ENCODE peak calls at places on chromosomes 6 and 20, in eight cellular contexts. T, E, Q, Z, C, D, S and U are unnamed samples.

GRCh38 chr20:7094438-7094997 is 327.0 kb downstream of the BMP2 start:
- DNase-seq in S (peak; percentile 70), D (peak; percentile 16), C (no peak), Q (peak; percentile 39), Z (no peak), T (no peak), E (no peak), U (peak; percentile 74)

GRCh38 chr6:11231564-11232176 is 798 bp downstream of the NEDD9 start:
- DNase-seq in Z (no peak), C (no peak), D (peak; percentile 60), T (no peak), E (no peak), Q (no peak), S (no peak), U (no peak)

GRCh38 chr6:26284537-26285142 is 80.4 kb upstream of the BTN3A2 start:
- DNase-seq in Q (peak; percentile 84), Z (no peak), C (no peak), T (no peak), D (peak; percentile 76), E (no peak), S (peak; percentile 89), U (peak; percentile 86)

GRCh38 chr6:18110160-18110559 is 12.3 kb downstream of the NHLRC1 start:
- DNase-seq in C (no peak), T (no peak), E (no peak), Z (no peak), D (no peak), S (no peak), Q (no peak), U (no peak)

GRCh38 chr6:39416026-39416425 is 93.5 kb upstream of the KCNK16 start:
- DNase-seq in Z (no peak), Q (no peak), T (no peak), S (no peak), E (no peak), C (no peak), D (no peak), U (no peak)

GRCh38 chr6:128605961-128606360 is 85.6 kb upstream of the PTPRK start:
- DNase-seq in E (no peak), C (peak; percentile 95), T (no peak), Z (no peak), D (peak; percentile 39), S (no peak), Q (no peak), U (no peak)

GRCh38 chr6:108561742-108562502 is 1.2 kb downstream of the FOXO3 start:
- DNase-seq in Z (no peak), D (no peak), E (no peak), C (no peak), Q (peak; percentile 39), T (no peak), S (no peak), U (no peak)

GRCh38 chr6:157561929-157562810 is 181.2 kb downstream of the ZDHHC14 start:
- DNase-seq in E (no peak), C (no peak), T (no peak), Z (no peak), S (peak; percentile 69), D (no peak), Q (peak; percentile 85), U (peak; percentile 77)

GRCh38 chr6:28081486-28081751 is 1.1 kb downstream of the ZNF165 start:
- DNase-seq in E (no peak), C (no peak), T (no peak), Q (peak; percentile 32), S (peak; percentile 73), Z (no peak), D (no peak), U (peak; percentile 64)

GRCh38 chr20:57211949-57212889 is 54.2 kb downstream of the BMP7 start:
- DNase-seq in Z (no peak), E (no peak), S (no peak), Q (no peak), C (peak; percentile 58), D (peak; percentile 69), T (no peak), U (no peak)

GRCh38 chr6:119184008-119184665 is 105.7 kb upstream of the FAM184A start:
- DNase-seq in S (no peak), E (no peak), C (no peak), D (no peak), Q (no peak), T (no peak), Z (no peak), U (no peak)

GRCh38 chr6:291697-292505 is at the start of gene DUSP22:
- DNase-seq in Z (peak; percentile 83), T (no peak), E (peak; percentile 58), C (peak; percentile 64), D (peak; percentile 87), Q (peak; percentile 99), S (peak; percentile 87), U (peak; percentile 83)

GRCh38 chr6:119612871-119613515 is 263.4 kb upstream of the MAN1A1 start:
- DNase-seq in D (no peak), E (no peak), C (no peak), T (no peak), S (no peak), Z (no peak), Q (no peak), U (no peak)

GRCh38 chr20:58811334-58811733 is 39.4 kb downstream of the GNAS-AS1 start:
- DNase-seq in Q (no peak), C (no peak), T (no peak), Z (no peak), D (no peak), S (no peak), E (no peak), U (no peak)

GRCh38 chr20:32018269-32019155 is 8.3 kb downstream of the CCM2L start:
- DNase-seq in Z (no peak), C (no peak), S (peak; percentile 60), E (peak; percentile 11), T (no peak), Q (peak; percentile 85), D (no peak), U (peak; percentile 31)

GRCh38 chr20:12762725-12763124 is 246.0 kb upstream of the SPTLC3 start:
- DNase-seq in T (peak; percentile 60), D (no peak), E (no peak), Z (no peak), C (no peak), Q (peak; percentile 5), S (no peak), U (no peak)

GRCh38 chr6:116840091-116840490 is 11.2 kb upstream of the GPRC6A start:
- DNase-seq in Q (no peak), Z (no peak), E (no peak), S (no peak), T (no peak), C (no peak), D (peak; percentile 3), U (no peak)

GRCh38 chr20:34516038-34516873 is at the start of gene DYNLRB1:
- DNase-seq in Z (peak; percentile 85), T (peak; percentile 93), Q (peak; percentile 97), E (peak; percentile 87), C (peak; percentile 78), S (peak; percentile 99), D (peak; percentile 97), U (peak; percentile 96)

GRCh38 chr6:106381223-106381622 is 20.7 kb downstream of the CRYBG1 start:
- DNase-seq in T (no peak), Z (no peak), S (no peak), E (no peak), C (no peak), Q (no peak), D (no peak), U (no peak)

GRCh38 chr20:40646321-40647212 is 42.5 kb downstream of the MAFB start:
- DNase-seq in Z (no peak), Q (no peak), D (no peak), E (no peak), C (no peak), S (no peak), T (no peak), U (no peak)

GRCh38 chr6:84522135-84522535 is 242.3 kb downstream of the TBX18 start:
- DNase-seq in S (no peak), T (no peak), C (peak; percentile 6), Q (no peak), E (no peak), Z (no peak), D (peak; percentile 89), U (no peak)

GRCh38 chr6:56649782-56650181 is 7.1 kb upstream of the DST start:
- DNase-seq in Q (no peak), T (no peak), E (no peak), D (peak; percentile 32), S (no peak), C (no peak), Z (no peak), U (no peak)

GRCh38 chr20:63052571-63053429 is 46.0 kb upstream of the BHLHE23 start:
- DNase-seq in T (no peak), S (no peak), D (no peak), E (no peak), Z (no peak), Q (no peak), C (no peak), U (no peak)

GRCh38 chr6:15036690-15037245 is 209.1 kb upstream of the JARID2 start:
- DNase-seq in Z (no peak), T (peak; percentile 19), E (no peak), S (no peak), D (no peak), Q (peak; percentile 30), C (no peak), U (no peak)

GRCh38 chr6:170095273-170095976 is 195.5 kb downstream of the DLL1 start:
- DNase-seq in C (no peak), D (no peak), Z (no peak), S (no peak), E (no peak), Q (no peak), T (no peak), U (no peak)

GRCh38 chr6:22610127-22610526 is 40.8 kb downstream of the HDGFL1 start:
- DNase-seq in T (no peak), Q (no peak), Z (no peak), C (no peak), S (no peak), D (no peak), E (no peak), U (no peak)

GRCh38 chr6:108795122-108795521 is 53.1 kb upstream of the ARMC2 start:
- DNase-seq in Q (no peak), Z (no peak), E (no peak), T (no peak), S (no peak), C (no peak), D (no peak), U (no peak)

GRCh38 chr6:33170176-33171095 is 21.8 kb downstream of the COL11A2 start:
- DNase-seq in Z (no peak), E (no peak), C (no peak), S (peak; percentile 24), T (no peak), Q (no peak), D (no peak), U (peak; percentile 45)

GRCh38 chr6:13229205-13230085 is 98.9 kb downstream of the TBC1D7 start:
- DNase-seq in D (peak; percentile 11), Q (peak; percentile 60), T (no peak), E (no peak), S (peak; percentile 63), C (no peak), Z (peak; percentile 5), U (no peak)

GRCh38 chr6:14738933-14739332 is 506.9 kb upstream of the JARID2 start:
- DNase-seq in S (peak; percentile 32), C (no peak), Q (no peak), D (no peak), E (no peak), T (no peak), Z (no peak), U (no peak)